ENCODE peak calls at places on chromosomes 3 and 15, in nine cellular contexts. R is sigmoid colon, C is esophagus squamous epithelium, K is A549, Z is adrenal gland, D is ovary, B is right lobe of liver, W is HCT116, G is IMR-90. F is an unnamed sample.

GRCh38 chr15:77295446-77295845 is 124.5 kb downstream of the PEAK1 start:
- DNase-seq in R (no peak), C (no peak), K (no peak), Z (no peak), D (no peak), B (no peak), W (no peak), G (peak), F (no peak)

GRCh38 chr3:159978353-159978752 is 10.3 kb upstream of the IL12A start:
- DNase-seq in R (no peak), C (no peak), K (no peak), Z (no peak), D (no peak), B (no peak), W (no peak), G (no peak), F (no peak)

GRCh38 chr15:52184721-52185120 is 6.5 kb downstream of the GNB5 start:
- DNase-seq in R (no peak), C (no peak), K (no peak), Z (no peak), D (no peak), B (no peak), W (no peak), G (no peak), F (no peak)

GRCh38 chr3:168933614-168934013 is 729.9 kb downstream of the MECOM start:
- DNase-seq in R (no peak), C (no peak), K (no peak), Z (no peak), D (no peak), B (no peak), W (no peak), G (peak), F (no peak)

GRCh38 chr3:58038675-58039302 is 30.6 kb downstream of the FLNB start:
- DNase-seq in R (peak), C (no peak), K (no peak), Z (no peak), D (no peak), B (no peak), W (no peak), G (no peak), F (no peak)

GRCh38 chr15:63860161-63860954 is 26.6 kb upstream of the HERC1 start:
- DNase-seq in R (no peak), C (no peak), K (no peak), Z (no peak), D (no peak), B (no peak), W (no peak), G (no peak), F (no peak)

GRCh38 chr3:35639251-35640185 is at the start of gene ARPP21:
- DNase-seq in R (peak), C (no peak), K (peak), Z (no peak), D (no peak), B (peak), W (no peak), G (no peak), F (no peak)

GRCh38 chr15:45611305-45611704 is 23.5 kb upstream of the SQOR start:
- DNase-seq in R (no peak), C (no peak), K (peak), Z (no peak), D (no peak), B (no peak), W (no peak), G (no peak), F (no peak)

GRCh38 chr15:99086327-99086667 is 18.6 kb upstream of the SYNM start:
- DNase-seq in R (no peak), C (no peak), K (no peak), Z (no peak), D (no peak), B (no peak), W (no peak), G (no peak), F (no peak)

GRCh38 chr3:11247362-11247761 is 24.8 kb upstream of the ATG7 start:
- DNase-seq in R (no peak), C (no peak), K (no peak), Z (no peak), D (no peak), B (no peak), W (no peak), G (no peak), F (no peak)

GRCh38 chr3:194379651-194380050 is 10.1 kb upstream of the LRRC15 start:
- DNase-seq in R (no peak), C (no peak), K (no peak), Z (no peak), D (no peak), B (no peak), W (no peak), G (no peak), F (peak)

GRCh38 chr3:129022114-129022994 is 21.2 kb downstream of the EFCC1 start:
- DNase-seq in R (peak), C (no peak), K (no peak), Z (peak), D (peak), B (no peak), W (no peak), G (peak), F (peak)

GRCh38 chr3:105166893-105167292 is 199.8 kb upstream of the ALCAM start:
- DNase-seq in R (no peak), C (no peak), K (no peak), Z (no peak), D (no peak), B (no peak), W (no peak), G (peak), F (no peak)

GRCh38 chr3:151816091-151816604 is 2.2 kb downstream of the AADAC start:
- DNase-seq in R (no peak), C (no peak), K (peak), Z (peak), D (peak), B (peak), W (no peak), G (peak), F (peak)

GRCh38 chr3:151445283-151446001 is 15.4 kb downstream of the IGSF10 start:
- DNase-seq in R (no peak), C (no peak), K (no peak), Z (no peak), D (no peak), B (no peak), W (no peak), G (peak), F (no peak)

GRCh38 chr3:50337175-50337861 is 3.3 kb downstream of the RASSF1 start:
- DNase-seq in R (peak), C (peak), K (peak), Z (peak), D (peak), B (peak), W (peak), G (peak), F (peak)

GRCh38 chr3:11220230-11220629 is 52.0 kb upstream of the ATG7 start:
- DNase-seq in R (no peak), C (no peak), K (no peak), Z (no peak), D (no peak), B (no peak), W (no peak), G (no peak), F (no peak)

DNA sequence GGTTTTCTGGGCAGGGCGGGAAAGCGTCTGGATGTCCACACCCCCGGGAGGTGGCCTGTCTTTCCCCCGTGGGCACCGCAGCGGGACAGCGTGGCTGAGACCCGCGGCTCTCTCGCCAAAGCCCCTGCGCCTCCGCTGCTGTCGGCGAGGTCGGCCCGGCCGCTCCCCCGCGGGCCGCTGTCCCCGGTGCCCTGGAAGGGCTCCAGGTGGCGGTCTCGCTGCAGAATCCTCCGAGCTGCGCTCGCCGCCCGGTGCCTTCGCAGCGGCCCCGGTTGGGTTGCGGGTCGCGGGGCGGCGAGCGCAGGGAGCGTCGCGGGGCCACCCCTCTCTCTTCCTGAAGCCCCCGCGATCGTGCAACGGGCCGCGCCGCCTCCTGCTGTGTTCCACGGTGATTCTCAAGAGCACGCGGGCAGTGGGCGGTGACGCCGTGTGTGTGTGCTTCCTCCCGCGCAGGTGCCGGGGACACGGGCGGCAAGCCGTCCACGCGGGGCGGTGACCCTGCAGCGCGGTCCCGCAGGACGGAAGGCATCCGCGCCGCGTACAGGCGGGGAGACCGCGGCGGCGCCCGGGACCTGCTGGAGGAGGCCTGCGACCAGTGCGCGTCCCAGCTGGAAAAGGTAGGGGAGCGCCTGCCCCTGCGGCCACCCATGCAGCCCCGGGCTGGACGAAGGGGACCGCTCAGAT is 54.3 kb downstream of the LRRK1 start:
- DNase-seq in R (no peak), C (no peak), K (no peak), Z (no peak), D (no peak), B (no peak), W (no peak), G (no peak), F (no peak)
- TF ChIP-seq POLR2A in R (no peak), C (no peak), K (no peak), Z (no peak), D (no peak), B (no peak), W (no peak), G (no peak), F (no peak)

GRCh38 chr3:183442994-183443393 is 14.6 kb upstream of the MCF2L2 start:
- DNase-seq in R (no peak), C (no peak), K (no peak), Z (no peak), D (no peak), B (no peak), W (no peak), G (no peak), F (no peak)

GRCh38 chr3:183447206-183448001 is 19.0 kb upstream of the MCF2L2 start:
- DNase-seq in R (peak), C (peak), K (peak), Z (peak), D (peak), B (peak), W (peak), G (peak), F (peak)

GRCh38 chr3:183446838-183447205 is 18.4 kb upstream of the MCF2L2 start:
- DNase-seq in R (no peak), C (no peak), K (no peak), Z (no peak), D (no peak), B (no peak), W (no peak), G (no peak), F (no peak)

GRCh38 chr3:183443395-183444132 is 15.1 kb upstream of the MCF2L2 start:
- DNase-seq in R (no peak), C (no peak), K (no peak), Z (no peak), D (no peak), B (no peak), W (no peak), G (no peak), F (no peak)

DNA sequence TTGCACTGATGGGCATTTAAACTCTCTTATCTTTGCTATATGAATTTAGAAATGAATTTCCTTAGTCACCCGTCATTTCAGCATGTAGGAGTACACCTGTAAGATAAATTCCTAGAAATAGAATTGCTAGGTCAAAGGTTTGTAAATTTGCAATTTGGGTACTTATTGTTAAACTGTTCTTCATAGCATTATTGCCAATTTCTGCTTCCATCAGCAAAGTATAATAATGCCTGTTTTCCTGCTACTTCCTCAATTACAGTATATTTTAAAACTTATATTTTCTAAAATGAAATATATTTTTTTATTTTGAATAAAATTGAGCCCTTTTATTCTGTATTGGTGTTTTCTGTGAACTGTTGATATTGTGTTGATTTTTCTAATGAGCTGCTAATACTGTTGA is 16.3 kb upstream of the MCF2L2 start:
- DNase-seq in R (no peak), C (no peak), K (no peak), Z (no peak), D (no peak), B (no peak), W (no peak), G (no peak), F (no peak)
- TF ChIP-seq POLR2A in R (no peak), C (no peak), K (no peak), Z (no peak), D (no peak), B (no peak), W (no peak), G (no peak), F (no peak)

GRCh38 chr3:64684715-64685261 is 3.0 kb downstream of the ADAMTS9 start:
- DNase-seq in R (peak), C (no peak), K (no peak), Z (peak), D (peak), B (peak), W (no peak), G (peak), F (no peak)

GRCh38 chr3:64686446-64686908 is 1.3 kb downstream of the ADAMTS9 start:
- DNase-seq in R (no peak), C (no peak), K (peak), Z (peak), D (no peak), B (peak), W (no peak), G (peak), F (peak)

GRCh38 chr3:64687381-64687780 is 419 bp downstream of the ADAMTS9 start:
- DNase-seq in R (no peak), C (no peak), K (no peak), Z (peak), D (peak), B (peak), W (no peak), G (no peak), F (no peak)

GRCh38 chr3:64685331-64685799 is 2.4 kb downstream of the ADAMTS9 start:
- DNase-seq in R (peak), C (no peak), K (no peak), Z (peak), D (peak), B (peak), W (no peak), G (peak), F (no peak)

GRCh38 chr3:64685800-64686445 is 1.9 kb downstream of the ADAMTS9 start:
- DNase-seq in R (peak), C (no peak), K (peak), Z (peak), D (peak), B (peak), W (peak), G (peak), F (peak)
- TF ChIP-seq POLR2A in R (peak), C (no peak), K (no peak), Z (peak), D (peak), B (peak), W (no peak), G (peak), F (no peak)

GRCh38 chr3:80445641-80446040 is 677.8 kb upstream of the ROBO1 start:
- DNase-seq in R (no peak), C (no peak), K (no peak), Z (no peak), D (no peak), B (no peak), W (no peak), G (no peak), F (no peak)
- TF ChIP-seq POLR2A in R (no peak), C (no peak), K (no peak), Z (no peak), D (no peak), B (no peak), W (no peak), G (no peak), F (no peak)

GRCh38 chr3:140942221-140943104 is 827 bp downstream of the SLC25A36 start:
- DNase-seq in R (peak), C (no peak), K (peak), Z (peak), D (peak), B (peak), W (no peak), G (peak), F (peak)

GRCh38 chr3:140943781-140944547 is 2.3 kb downstream of the SLC25A36 start:
- DNase-seq in R (no peak), C (no peak), K (no peak), Z (no peak), D (no peak), B (no peak), W (no peak), G (no peak), F (no peak)

GRCh38 chr3:140941090-140941433 is 574 bp upstream of the SLC25A36 start:
- DNase-seq in R (no peak), C (no peak), K (no peak), Z (no peak), D (no peak), B (no peak), W (no peak), G (no peak), F (no peak)

GRCh38 chr3:140941434-140942220 is at the start of gene SLC25A36:
- DNase-seq in R (peak), C (peak), K (peak), Z (peak), D (peak), B (peak), W (peak), G (peak), F (peak)
- TF ChIP-seq POLR2A in R (peak), C (no peak), K (peak), Z (peak), D (peak), B (peak), W (peak), G (peak), F (no peak)